ENCODE peak calls at places on chromosome 18, in seven cellular contexts. U, L, P, Y, Z, W and V are unnamed samples. For H3K9me3, the result is how much of the 10 kb centered on the place peaks cover.

GRCh38 chr18:47635416-47635815 is 295.0 kb downstream of the SMAD2 start:
- DNase-seq in L (no peak), U (no peak), Y (no peak), Z (no peak), W (no peak), P (no peak), V (no peak)

GRCh38 chr18:26460449-26461091 is 87.8 kb downstream of the KCTD1 start:
- DNase-seq in W (no peak), L (no peak), P (no peak), Y (no peak), Z (peak), U (peak), V (peak)

GRCh38 chr18:11047156-11047555 is 102.2 kb downstream of the PIEZO2 start:
- DNase-seq in Z (no peak), W (no peak), P (no peak), L (no peak), Y (no peak), U (no peak), V (peak)

GRCh38 chr18:48950536-48951447 is at the start of gene SMAD7:
- DNase-seq in L (no peak), Z (no peak), Y (no peak), U (no peak), P (no peak), W (peak), V (no peak)

GRCh38 chr18:25099838-25100393 is 252.1 kb downstream of the ZNF521 start:
- DNase-seq in Y (no peak), U (no peak), W (no peak), Z (no peak), L (no peak), P (no peak), V (no peak)

GRCh38 chr18:9417081-9417841 is 58.1 kb upstream of the RALBP1 start:
- DNase-seq in Z (peak), L (no peak), Y (no peak), P (no peak), U (no peak), W (peak), V (peak)

GRCh38 chr18:60019463-60019840 is 119.7 kb downstream of the PMAIP1 start:
- DNase-seq in W (peak), U (peak), Y (no peak), Z (no peak), P (no peak), L (no peak), V (peak)

GRCh38 chr18:61824733-61825363 is 68.0 kb downstream of the RNF152 start:
- DNase-seq in W (peak), L (no peak), U (no peak), Z (peak), P (no peak), Y (no peak), V (no peak)

GRCh38 chr18:55284614-55285013 is 303.4 kb downstream of the TCF4 start:
- DNase-seq in P (no peak), W (no peak), Y (no peak), L (no peak), U (no peak), Z (no peak), V (no peak)

GRCh38 chr18:36441872-36442271 is 144.4 kb downstream of the FHOD3 start:
- DNase-seq in U (no peak), L (no peak), P (no peak), Y (no peak), Z (peak), W (peak), V (peak)

GRCh38 chr18:27769152-27769551 is 407.8 kb downstream of the CDH2 start:
- DNase-seq in Y (no peak), P (no peak), W (no peak), Z (no peak), U (no peak), L (no peak), V (no peak)

GRCh38 chr18:68267583-68267982 is 447.3 kb downstream of the TMX3 start:
- DNase-seq in U (no peak), Y (no peak), P (no peak), L (no peak), Z (peak), W (peak), V (peak)

GRCh38 chr18:54119524-54120019 is 104.9 kb downstream of the MBD2 start:
- DNase-seq in Y (no peak), P (no peak), Z (peak), W (peak), U (peak), L (no peak), V (peak)

GRCh38 chr18:11268691-11269686 is 119.6 kb upstream of the PIEZO2 start:
- DNase-seq in L (no peak), Y (no peak), Z (no peak), U (no peak), W (peak), P (no peak), V (no peak)

GRCh38 chr18:22667616-22668422 is 250.1 kb upstream of the CTAGE1 start:
- DNase-seq in P (no peak), W (peak), L (no peak), U (peak), Y (no peak), Z (peak), V (peak)

GRCh38 chr18:52001106-52001505 is 338.9 kb upstream of the DCC start:
- DNase-seq in P (no peak), W (no peak), Z (no peak), U (no peak), Y (no peak), L (no peak), V (no peak)

GRCh38 chr18:24373331-24373730 is 24.3 kb downstream of the OSBPL1A start:
- DNase-seq in Y (no peak), Z (no peak), W (peak), U (no peak), P (no peak), L (no peak), V (no peak)

GRCh38 chr18:28178720-28179119 is 1.8 kb upstream of the CDH2 start:
- DNase-seq in L (no peak), P (no peak), Z (no peak), W (peak), U (peak), Y (no peak), V (peak)

GRCh38 chr18:73979742-73980141 is 167.9 kb downstream of the FBXO15 start:
- DNase-seq in U (no peak), Y (no peak), L (no peak), P (no peak), Z (peak), W (peak), V (peak)

GRCh38 chr18:29181151-29181901 is 1004.4 kb upstream of the CDH2 start:
- DNase-seq in L (peak), P (no peak), U (peak), W (peak), Y (no peak), Z (peak), V (peak)

GRCh38 chr18:13653746-13654455 is 72.5 kb downstream of the FAM210A start:
- DNase-seq in P (no peak), L (no peak), Y (no peak), U (no peak), Z (no peak), W (no peak), V (no peak)

GRCh38 chr18:40875101-40875500 is 1079.9 kb upstream of the PIK3C3 start:
- DNase-seq in Y (no peak), U (no peak), P (no peak), Z (no peak), W (no peak), L (no peak), V (no peak)

GRCh38 chr18:74040008-74040407 is 107.6 kb downstream of the FBXO15 start:
- DNase-seq in Z (no peak), U (no peak), P (no peak), W (no peak), Y (no peak), L (no peak), V (no peak)

GRCh38 chr18:22935431-22935830 is 2.3 kb downstream of the RBBP8 start:
- DNase-seq in Y (no peak), L (no peak), W (no peak), U (no peak), P (no peak), Z (peak), V (no peak)

GRCh38 chr18:21747764-21748693 is 7.4 kb downstream of the MIB1 start:
- DNase-seq in Y (no peak), W (no peak), L (no peak), P (no peak), Z (no peak), U (no peak), V (no peak)

GRCh38 chr18:2497797-2498196 is 73.5 kb downstream of the METTL4 start:
- DNase-seq in U (no peak), W (no peak), P (no peak), Z (no peak), L (no peak), Y (no peak), V (no peak)

GRCh38 chr18:48983793-48984437 is 33.1 kb upstream of the SMAD7 start:
- DNase-seq in Z (no peak), L (no peak), U (no peak), Y (no peak), W (no peak), P (no peak), V (no peak)

GRCh38 chr18:57859314-57859713 is 56.2 kb upstream of the ATP8B1 start:
- DNase-seq in Z (peak), L (no peak), Y (no peak), U (peak), W (peak), P (no peak), V (no peak)

GRCh38 chr18:55247032-55247431 is 287.8 kb upstream of the CCDC68 start:
- DNase-seq in L (no peak), U (no peak), W (no peak), P (no peak), Z (no peak), Y (no peak), V (no peak)

GRCh38 chr18:76791642-76792041 is 30.7 kb upstream of the ZNF236 start:
- DNase-seq in P (no peak), L (no peak), U (peak), Z (no peak), W (no peak), Y (no peak), V (no peak)

GRCh38 chr18:76788571-76789317 is 33.6 kb upstream of the ZNF236 start:
- DNase-seq in L (no peak), Y (no peak), W (no peak), P (no peak), Z (no peak), U (no peak), V (no peak)

GRCh38 chr18:76795981-76796380 is 26.4 kb upstream of the ZNF236 start:
- DNase-seq in U (no peak), P (no peak), Y (no peak), W (no peak), Z (no peak), L (no peak), V (no peak)

DNA sequence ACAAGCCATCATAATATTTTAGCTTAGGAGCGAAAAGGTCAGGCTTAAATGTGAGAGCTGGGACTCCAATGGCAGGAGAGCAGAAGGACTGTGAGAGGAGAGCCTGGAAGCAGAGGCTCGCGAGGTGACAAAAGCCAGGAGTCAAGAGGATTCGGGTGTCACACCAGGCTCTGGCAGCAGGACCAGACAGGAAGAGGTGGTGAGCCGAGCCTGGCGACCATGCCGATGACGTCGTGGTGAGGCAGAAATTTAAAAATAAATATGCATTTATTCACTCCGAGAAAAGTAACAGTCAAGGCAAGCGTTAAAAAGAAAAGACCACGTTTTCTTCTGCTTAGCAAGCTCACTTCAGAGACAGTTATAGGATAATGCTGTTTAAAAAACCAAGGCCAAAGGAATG is 31.3 kb upstream of the ZNF236 start:
- DNase-seq in L (no peak), U (no peak), Y (no peak), W (no peak), P (no peak), Z (no peak), V (peak)
- H3K9me3 ChIP-seq in L (under half), U (under half), Y (under half), W (under half), P (under half), Z (under half), V (under half)

DNA sequence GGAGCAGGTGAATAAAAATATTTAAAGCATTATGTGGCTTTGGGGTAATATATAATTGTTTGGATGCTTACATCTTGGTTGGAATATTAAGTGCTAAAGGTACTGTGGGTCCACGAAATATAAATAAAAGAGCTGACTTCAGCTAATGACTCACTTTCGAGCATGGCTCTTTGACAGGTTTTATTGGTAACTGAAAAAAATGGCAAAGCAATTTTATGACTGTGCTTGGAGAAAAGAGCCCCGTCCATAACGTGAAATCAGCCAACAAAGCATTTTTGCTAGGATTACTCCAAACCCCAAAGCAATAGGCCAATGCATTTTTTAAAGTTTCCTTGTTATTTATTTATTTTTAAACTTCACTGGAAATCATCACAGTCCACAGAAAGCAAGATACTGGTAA is 397.2 kb upstream of the CDH19 start:
- DNase-seq in Y (no peak), Z (no peak), P (no peak), L (no peak), U (no peak), W (no peak), V (peak)
- H3K9me3 ChIP-seq in Y (under half), Z (under half), P (under half), L (under half), U (under half), W (under half), V (under half)

GRCh38 chr18:44411971-44412370 is 268.7 kb upstream of the SETBP1 start:
- DNase-seq in U (no peak), P (no peak), W (peak), Z (peak), L (no peak), Y (no peak), V (no peak)
- H3K9me3 ChIP-seq in U (under half), P (under half), W (under half), Z (under half), L (under half), Y (under half), V (under half)

DNA sequence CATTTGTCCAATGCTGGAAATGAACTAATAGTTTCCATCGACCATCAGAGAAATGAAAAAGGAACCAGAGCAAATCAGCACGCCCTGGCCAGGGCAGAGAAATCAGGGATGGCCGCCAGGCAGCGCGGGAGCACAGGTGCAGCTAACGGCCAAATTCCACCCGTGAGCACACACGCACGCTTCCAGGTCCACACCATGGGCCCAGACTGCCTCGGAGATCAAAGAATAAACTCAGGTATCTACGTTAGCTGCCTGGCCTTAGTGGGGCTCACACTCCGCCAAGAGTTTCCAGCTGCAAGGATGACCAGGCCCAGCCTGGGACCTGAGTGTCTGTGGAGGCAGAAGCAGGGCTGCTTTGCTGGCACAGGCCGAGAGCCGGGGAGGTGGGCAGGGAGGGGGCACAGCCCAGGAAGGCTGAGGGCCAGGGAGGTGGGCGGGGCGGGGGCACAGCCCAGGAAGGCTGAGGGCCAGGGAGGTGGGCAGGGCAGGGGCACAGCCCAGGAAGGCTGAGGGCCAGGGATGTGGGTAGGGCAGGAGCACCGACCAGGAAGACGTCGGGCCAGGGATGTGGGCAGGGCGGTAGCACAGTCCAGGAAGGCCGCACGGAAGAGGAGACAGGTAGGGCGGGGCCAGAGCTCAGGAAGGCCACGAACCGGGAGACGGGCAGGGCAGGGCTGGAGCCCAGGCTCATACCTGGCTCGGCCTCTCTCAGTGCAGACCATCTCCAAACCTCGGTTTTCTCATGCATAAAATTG is 43.2 kb upstream of the SALL3 start:
- DNase-seq in L (no peak), W (no peak), Z (no peak), P (no peak), Y (no peak), U (no peak), V (no peak)
- H3K9me3 ChIP-seq in L (under half), W (under half), Z (under half), P (under half), Y (under half), U (under half), V (under half)

DNA sequence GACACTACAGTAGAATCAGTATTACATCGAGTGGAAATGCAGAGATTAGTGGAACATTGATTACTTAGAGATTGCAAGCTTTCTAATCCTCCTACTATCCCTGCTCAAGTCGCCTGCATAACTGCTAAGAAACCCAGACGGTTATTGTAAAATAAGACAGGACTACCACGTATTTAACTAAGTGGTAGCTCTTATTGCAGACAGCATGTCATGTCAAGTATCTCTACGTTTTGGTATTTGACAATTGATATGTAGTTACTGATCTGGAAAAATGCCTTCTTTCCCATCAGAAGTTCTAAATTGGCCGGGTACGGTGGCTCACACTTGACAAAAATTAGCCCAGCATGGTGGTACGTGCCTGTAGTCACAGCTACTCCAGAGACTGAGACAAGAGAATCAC is 404.1 kb downstream of the CBLN2 start:
- DNase-seq in L (no peak), Z (no peak), U (no peak), P (no peak), W (no peak), Y (no peak), V (no peak)
- H3K9me3 ChIP-seq in L (under half), Z (under half), U (under half), P (under half), W (under half), Y (under half), V (under half)

GRCh38 chr18:44518666-44519065 is 162.0 kb upstream of the SETBP1 start:
- DNase-seq in P (no peak), U (no peak), Y (no peak), L (no peak), Z (peak), W (no peak), V (peak)
- H3K9me3 ChIP-seq in P (under half), U (under half), Y (under half), L (under half), Z (under half), W (under half), V (under half)

GRCh38 chr18:14907420-14907819 is 159.4 kb downstream of the ANKRD30B start:
- DNase-seq in P (no peak), Z (no peak), U (no peak), Y (no peak), L (no peak), W (no peak), V (no peak)
- H3K9me3 ChIP-seq in P (under half), Z (under half), U (under half), Y (under half), L (under half), W (under half), V (under half)

GRCh38 chr18:79726721-79727120 is 47.1 kb downstream of the CTDP1 start:
- DNase-seq in L (no peak), Y (no peak), Z (no peak), U (no peak), W (no peak), P (no peak), V (no peak)

GRCh38 chr18:79725486-79725885 is 45.9 kb downstream of the CTDP1 start:
- DNase-seq in U (no peak), W (no peak), Y (no peak), Z (no peak), L (no peak), P (no peak), V (no peak)

GRCh38 chr18:79728931-79729586 is 49.5 kb downstream of the CTDP1 start:
- DNase-seq in Z (no peak), U (no peak), P (no peak), L (no peak), W (no peak), Y (no peak), V (no peak)

GRCh38 chr18:79729611-79730010 is 50.0 kb downstream of the CTDP1 start:
- DNase-seq in P (no peak), Y (no peak), W (no peak), L (no peak), U (no peak), Z (no peak), V (no peak)

DNA sequence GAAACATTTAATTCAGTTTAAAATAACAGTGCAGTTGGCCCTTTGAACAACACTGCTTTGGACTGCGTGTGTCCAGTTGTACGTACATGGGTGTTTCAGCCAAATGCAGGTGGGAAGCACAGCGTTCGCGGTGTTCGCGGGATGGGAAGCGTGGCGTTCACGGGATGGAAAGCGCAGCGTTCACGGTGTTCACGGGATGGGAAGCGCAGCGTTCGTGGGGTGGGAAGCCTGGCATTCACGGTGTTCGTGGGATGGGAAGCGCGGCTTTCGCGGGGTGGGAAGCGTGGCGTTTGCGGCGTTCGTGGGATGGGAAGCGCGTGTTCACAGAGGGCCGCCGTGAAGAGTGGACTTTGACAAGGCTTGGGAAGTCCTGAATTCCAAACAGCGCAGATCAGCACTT is 47.6 kb downstream of the CTDP1 start:
- DNase-seq in W (no peak), U (no peak), Z (no peak), Y (no peak), P (no peak), L (no peak), V (no peak)
- H3K9me3 ChIP-seq in W (under half), U (under half), Z (under half), Y (under half), P (under half), L (under half), V (under half)

GRCh38 chr18:39149211-39149806 is 1583.7 kb upstream of the CELF4 start:
- DNase-seq in L (no peak), Z (peak), Y (no peak), U (no peak), W (no peak), P (no peak), V (no peak)
- H3K9me3 ChIP-seq in L (under half), Z (under half), Y (under half), U (under half), W (under half), P (under half), V (under half)